ENCODE peak calls at places on chromosome 3, in nine cellular contexts. One of them, this sample, is unnamed.

GRCh38 chr3:114846779-114847178 is 300.3 kb downstream of the ZBTB20 start:
- DNase-seq in stimulated activated CD8-positive, alpha-beta memory T cell treated with anti-CD3 and anti-CD28 coated beads, Interleukin-2, amount 100 ng/mL, for 1 hour: no peak
- DNase-seq in iris pigment epithelial cell: no peak
- DNase-seq in WTC11: no peak
- DNase-seq in GM12891: no peak
- DNase-seq in progenitor cell of endocrine pancreas: no peak
- DNase-seq in NCI-H2171 treated with DMSO at 0.1 percent for 48 hours: no peak
- DNase-seq in H7: no peak
- DNase-seq in pancreas: no peak
- DNase-seq in this sample: no peak

GRCh38 chr3:97958396-97958795 is 13.8 kb downstream of the RIOX2 start:
- DNase-seq in stimulated activated CD8-positive, alpha-beta memory T cell treated with anti-CD3 and anti-CD28 coated beads, Interleukin-2, amount 100 ng/mL, for 1 hour: no peak
- DNase-seq in iris pigment epithelial cell: peak
- DNase-seq in WTC11: no peak
- DNase-seq in GM12891: no peak
- DNase-seq in progenitor cell of endocrine pancreas: no peak
- DNase-seq in NCI-H2171 treated with DMSO at 0.1 percent for 48 hours: no peak
- DNase-seq in H7: no peak
- DNase-seq in pancreas: no peak
- DNase-seq in this sample: peak

GRCh38 chr3:8555705-8556314 is 54.2 kb downstream of the LMCD1 start:
- DNase-seq in stimulated activated CD8-positive, alpha-beta memory T cell treated with anti-CD3 and anti-CD28 coated beads, Interleukin-2, amount 100 ng/mL, for 1 hour: no peak
- DNase-seq in iris pigment epithelial cell: peak
- DNase-seq in WTC11: no peak
- DNase-seq in GM12891: no peak
- DNase-seq in progenitor cell of endocrine pancreas: no peak
- DNase-seq in NCI-H2171 treated with DMSO at 0.1 percent for 48 hours: peak
- DNase-seq in H7: no peak
- DNase-seq in pancreas: no peak
- DNase-seq in this sample: no peak

GRCh38 chr3:134552776-134553175 is 66.9 kb downstream of the CEP63 start:
- DNase-seq in stimulated activated CD8-positive, alpha-beta memory T cell treated with anti-CD3 and anti-CD28 coated beads, Interleukin-2, amount 100 ng/mL, for 1 hour: no peak
- DNase-seq in iris pigment epithelial cell: peak
- DNase-seq in WTC11: no peak
- DNase-seq in GM12891: no peak
- DNase-seq in progenitor cell of endocrine pancreas: no peak
- DNase-seq in NCI-H2171 treated with DMSO at 0.1 percent for 48 hours: no peak
- DNase-seq in H7: no peak
- DNase-seq in pancreas: no peak
- DNase-seq in this sample: peak

GRCh38 chr3:21486381-21486935 is 264.6 kb downstream of the ZNF385D start:
- DNase-seq in stimulated activated CD8-positive, alpha-beta memory T cell treated with anti-CD3 and anti-CD28 coated beads, Interleukin-2, amount 100 ng/mL, for 1 hour: no peak
- DNase-seq in iris pigment epithelial cell: no peak
- DNase-seq in WTC11: no peak
- DNase-seq in GM12891: no peak
- DNase-seq in progenitor cell of endocrine pancreas: no peak
- DNase-seq in NCI-H2171 treated with DMSO at 0.1 percent for 48 hours: no peak
- DNase-seq in H7: no peak
- DNase-seq in pancreas: no peak
- DNase-seq in this sample: no peak

GRCh38 chr3:194212869-194213320 is 76.9 kb downstream of the HES1 start:
- DNase-seq in stimulated activated CD8-positive, alpha-beta memory T cell treated with anti-CD3 and anti-CD28 coated beads, Interleukin-2, amount 100 ng/mL, for 1 hour: no peak
- DNase-seq in iris pigment epithelial cell: no peak
- DNase-seq in WTC11: peak
- DNase-seq in GM12891: no peak
- DNase-seq in progenitor cell of endocrine pancreas: no peak
- DNase-seq in NCI-H2171 treated with DMSO at 0.1 percent for 48 hours: no peak
- DNase-seq in H7: peak
- DNase-seq in pancreas: no peak
- DNase-seq in this sample: peak

GRCh38 chr3:102156426-102156825 is 278.4 kb upstream of the ZPLD1 start:
- DNase-seq in stimulated activated CD8-positive, alpha-beta memory T cell treated with anti-CD3 and anti-CD28 coated beads, Interleukin-2, amount 100 ng/mL, for 1 hour: no peak
- DNase-seq in iris pigment epithelial cell: peak
- DNase-seq in WTC11: no peak
- DNase-seq in GM12891: no peak
- DNase-seq in progenitor cell of endocrine pancreas: no peak
- DNase-seq in NCI-H2171 treated with DMSO at 0.1 percent for 48 hours: no peak
- DNase-seq in H7: no peak
- DNase-seq in pancreas: peak
- DNase-seq in this sample: peak

GRCh38 chr3:172666181-172666872 is 44.5 kb downstream of the NCEH1 start:
- DNase-seq in stimulated activated CD8-positive, alpha-beta memory T cell treated with anti-CD3 and anti-CD28 coated beads, Interleukin-2, amount 100 ng/mL, for 1 hour: no peak
- DNase-seq in iris pigment epithelial cell: peak
- DNase-seq in WTC11: no peak
- DNase-seq in GM12891: no peak
- DNase-seq in progenitor cell of endocrine pancreas: no peak
- DNase-seq in NCI-H2171 treated with DMSO at 0.1 percent for 48 hours: peak
- DNase-seq in H7: no peak
- DNase-seq in pancreas: no peak
- DNase-seq in this sample: no peak

GRCh38 chr3:66456711-66457173 is 44.1 kb downstream of the LRIG1 start:
- DNase-seq in stimulated activated CD8-positive, alpha-beta memory T cell treated with anti-CD3 and anti-CD28 coated beads, Interleukin-2, amount 100 ng/mL, for 1 hour: no peak
- DNase-seq in iris pigment epithelial cell: no peak
- DNase-seq in WTC11: no peak
- DNase-seq in GM12891: no peak
- DNase-seq in progenitor cell of endocrine pancreas: no peak
- DNase-seq in NCI-H2171 treated with DMSO at 0.1 percent for 48 hours: no peak
- DNase-seq in H7: no peak
- DNase-seq in pancreas: no peak
- DNase-seq in this sample: no peak

This sample was measured in cardiac fibroblast.